ENCODE peak calls at places on chromosomes 3 and 15, in five cellular contexts. D, V, I, F and E are unnamed samples.

GRCh38 chr3:125512135-125512920 is 7.7 kb downstream of the SNX4 start:
- DNase-seq in D (no peak), V (no peak), I (no peak), F (no peak), E (no peak)

GRCh38 chr3:188170461-188171459 is 16.8 kb downstream of the LPP start:
- DNase-seq in D (no peak), V (no peak), I (peak; percentile 46), F (peak; percentile 17), E (no peak)

GRCh38 chr3:17494117-17494809 is 248.2 kb downstream of the TBC1D5 start:
- DNase-seq in D (peak; percentile 51), V (no peak), I (no peak), F (no peak), E (peak; percentile 6)

GRCh38 chr3:32780735-32781210 is 37.0 kb upstream of the TRIM71 start:
- DNase-seq in D (peak; percentile 69), V (peak; percentile 78), I (peak; percentile 86), F (no peak), E (no peak)

GRCh38 chr3:32082727-32083126 is 23.7 kb upstream of the GPD1L start:
- DNase-seq in D (no peak), V (no peak), I (peak; percentile 29), F (no peak), E (no peak)

GRCh38 chr3:149480326-149481017 is 6.0 kb downstream of the TM4SF4 start:
- DNase-seq in D (peak; percentile 90), V (peak; percentile 83), I (peak; percentile 81), F (peak; percentile 11), E (peak; percentile 83)

GRCh38 chr3:5198986-5199731 is 11.7 kb downstream of the EDEM1 start:
- DNase-seq in D (no peak), V (no peak), I (no peak), F (no peak), E (no peak)

GRCh38 chr15:75073197-75073596 is 49.8 kb downstream of the PPCDC start:
- DNase-seq in D (peak; percentile 50), V (no peak), I (no peak), F (no peak), E (no peak)

GRCh38 chr15:72532991-72533601 is 59.0 kb downstream of the ARIH1 start:
- DNase-seq in D (no peak), V (no peak), I (no peak), F (peak; percentile 21), E (no peak)

GRCh38 chr3:114879059-114880031 is 267.7 kb downstream of the ZBTB20 start:
- DNase-seq in D (no peak), V (no peak), I (no peak), F (no peak), E (no peak)

GRCh38 chr3:189688296-189688695 is 57.1 kb downstream of the TP63 start:
- DNase-seq in D (no peak), V (no peak), I (no peak), F (no peak), E (no peak)

GRCh38 chr15:42858999-42859789 is 61.4 kb downstream of the TTBK2 start:
- DNase-seq in D (no peak), V (no peak), I (no peak), F (no peak), E (no peak)

GRCh38 chr15:52361975-52362494 is 66.4 kb upstream of the MYO5C start:
- DNase-seq in D (no peak), V (no peak), I (no peak), F (no peak), E (no peak)

GRCh38 chr15:42069496-42070275 is 24.7 kb downstream of the PLA2G4D start:
- DNase-seq in D (no peak), V (no peak), I (no peak), F (no peak), E (no peak)

GRCh38 chr3:29249829-29250228 is 31.0 kb upstream of the RBMS3 start:
- DNase-seq in D (no peak), V (no peak), I (no peak), F (no peak), E (no peak)

GRCh38 chr3:24264748-24265158 is 229.9 kb downstream of the THRB start:
- DNase-seq in D (peak; percentile 26), V (no peak), I (peak; percentile 50), F (no peak), E (no peak)

GRCh38 chr15:68765602-68766368 is 54.9 kb downstream of the ANP32A start:
- DNase-seq in D (no peak), V (no peak), I (no peak), F (no peak), E (no peak)

GRCh38 chr15:86837631-86838030 is 758.0 kb downstream of the AGBL1 start:
- DNase-seq in D (no peak), V (no peak), I (no peak), F (no peak), E (no peak)

GRCh38 chr3:5115506-5116162 is 6.5 kb upstream of the ARL8B start:
- DNase-seq in D (no peak), V (no peak), I (no peak), F (no peak), E (no peak)

GRCh38 chr3:138549578-138549977 is 44.5 kb downstream of the CEP70 start:
- DNase-seq in D (no peak), V (no peak), I (no peak), F (no peak), E (no peak)

GRCh38 chr15:48149858-48150257 is 28.2 kb downstream of the MYEF2 start:
- DNase-seq in D (no peak), V (no peak), I (no peak), F (no peak), E (no peak)

GRCh38 chr15:100054539-100054938 is 287.2 kb downstream of the ADAMTS17 start:
- DNase-seq in D (no peak), V (no peak), I (no peak), F (no peak), E (no peak)

GRCh38 chr3:51961607-51962569 is 5.4 kb downstream of the PCBP4 start:
- DNase-seq in D (peak; percentile 82), V (no peak), I (no peak), F (no peak), E (no peak)

GRCh38 chr3:414063-414462 is 217.5 kb downstream of the CHL1 start:
- DNase-seq in D (no peak), V (no peak), I (peak; percentile 49), F (no peak), E (no peak)

GRCh38 chr3:161096771-161097367 is 8.3 kb downstream of the B3GALNT1 start:
- DNase-seq in D (no peak), V (no peak), I (no peak), F (no peak), E (no peak)

GRCh38 chr3:71022552-71023335 is 560.8 kb downstream of the FOXP1 start:
- DNase-seq in D (no peak), V (no peak), I (no peak), F (no peak), E (no peak)

GRCh38 chr3:58104155-58104554 is 95.9 kb downstream of the FLNB start:
- DNase-seq in D (no peak), V (no peak), I (no peak), F (no peak), E (no peak)

GRCh38 chr15:78461171-78461881 is 23.3 kb downstream of the IREB2 start:
- DNase-seq in D (no peak), V (no peak), I (no peak), F (peak; percentile 15), E (no peak)

GRCh38 chr3:60935709-60936108 is 315.5 kb downstream of the FHIT start:
- DNase-seq in D (no peak), V (no peak), I (no peak), F (no peak), E (no peak)

GRCh38 chr3:191329654-191330308 is 545 bp downstream of the UTS2B start:
- DNase-seq in D (peak; percentile 82), V (peak; percentile 71), I (peak; percentile 65), F (peak; percentile 1), E (peak; percentile 45)

GRCh38 chr15:67140078-67140833 is 74.9 kb downstream of the SMAD3 start:
- DNase-seq in D (no peak), V (no peak), I (no peak), F (no peak), E (no peak)
- H3K4me1 ChIP-seq in D (peaks cover 25% of the 10 kb centered on the region), V (peaks cover 82% of the 10 kb centered on the region), I (peaks cover 58% of the 10 kb centered on the region), F (peaks cover 73% of the 10 kb centered on the region), E (peaks cover 97% of the 10 kb centered on the region)

GRCh38 chr3:50588759-50589433 is 19.6 kb downstream of the HEMK1 start:
- DNase-seq in D (no peak), V (no peak), I (no peak), F (no peak), E (no peak)
- H3K4me1 ChIP-seq in D (peaks cover 20% of the 10 kb centered on the region), V (peaks cover 76% of the 10 kb centered on the region), I (peaks cover 4% of the 10 kb centered on the region), F (peaks cover 74% of the 10 kb centered on the region), E (peaks cover 68% of the 10 kb centered on the region)

GRCh38 chr15:55868707-55869106 is 124.7 kb downstream of the NEDD4 start:
- DNase-seq in D (no peak), V (no peak), I (no peak), F (no peak), E (no peak)
- H3K4me1 ChIP-seq in D (no peaks in the 10 kb centered on the region), V (no peaks in the 10 kb centered on the region), I (peaks cover 10% of the 10 kb centered on the region), F (no peaks in the 10 kb centered on the region), E (peaks cover 46% of the 10 kb centered on the region)

GRCh38 chr3:123753321-123753720 is 130.8 kb downstream of the MYLK start:
- DNase-seq in D (no peak), V (no peak), I (no peak), F (no peak), E (no peak)
- H3K4me1 ChIP-seq in D (no peaks in the 10 kb centered on the region), V (peaks cover 55% of the 10 kb centered on the region), I (peaks cover 22% of the 10 kb centered on the region), F (no peaks in the 10 kb centered on the region), E (no peaks in the 10 kb centered on the region)

GRCh38 chr3:141407043-141407442 is 38.7 kb downstream of the ZBTB38 start:
- DNase-seq in D (no peak), V (no peak), I (peak; percentile 59), F (no peak), E (no peak)
- H3K4me1 ChIP-seq in D (peaks cover 33% of the 10 kb centered on the region), V (peaks cover 88% of the 10 kb centered on the region), I (peaks cover 43% of the 10 kb centered on the region), F (peaks cover 64% of the 10 kb centered on the region), E (peaks cover 58% of the 10 kb centered on the region)

DNA sequence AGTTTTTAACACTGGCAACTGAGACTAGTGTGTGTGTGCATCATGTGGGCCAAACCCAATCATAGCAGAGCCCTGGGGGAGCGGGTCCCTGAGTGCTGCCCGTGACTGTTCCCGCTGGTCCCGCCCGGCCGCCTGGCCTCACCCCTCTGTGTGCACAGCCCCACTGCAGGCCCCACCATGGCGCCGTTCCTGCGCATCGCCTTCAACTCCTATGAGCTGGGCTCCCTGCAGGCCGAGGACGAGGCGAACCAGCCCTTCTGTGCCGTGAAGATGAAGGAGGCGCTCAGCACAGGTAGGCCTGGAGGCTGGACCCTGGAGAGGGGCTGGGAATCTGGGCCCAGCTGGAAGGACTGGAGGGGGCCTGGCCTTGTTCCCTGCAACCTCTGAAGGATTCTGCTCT is 17.2 kb downstream of the PRKCD start:
- DNase-seq in D (no peak), V (no peak), I (no peak), F (no peak), E (no peak)
- H3K4me1 ChIP-seq in D (no peaks in the 10 kb centered on the region), V (peaks cover 21% of the 10 kb centered on the region), I (no peaks in the 10 kb centered on the region), F (no peaks in the 10 kb centered on the region), E (no peaks in the 10 kb centered on the region)

GRCh38 chr3:46984591-46985459 is 5.4 kb downstream of the NBEAL2 start:
- DNase-seq in D (peak; percentile 17), V (peak; percentile 33), I (no peak), F (no peak), E (peak; percentile 36)
- H3K4me1 ChIP-seq in D (peaks cover 4% of the 10 kb centered on the region), V (peaks cover 82% of the 10 kb centered on the region), I (peaks cover 25% of the 10 kb centered on the region), F (peaks cover 89% of the 10 kb centered on the region), E (no peaks in the 10 kb centered on the region)

GRCh38 chr3:50318615-50319014 is 3.9 kb downstream of the HYAL2 start:
- DNase-seq in D (peak; percentile 66), V (peak; percentile 61), I (no peak), F (no peak), E (no peak)
- H3K4me1 ChIP-seq in D (peaks cover 4% of the 10 kb centered on the region), V (peaks cover 88% of the 10 kb centered on the region), I (peaks cover 49% of the 10 kb centered on the region), F (peaks cover 35% of the 10 kb centered on the region), E (peaks cover 55% of the 10 kb centered on the region)